ENCODE peak calls at places on chromosome 18, in five cellular contexts. I is HEK293T; O is fibroblast of villous mesenchyme; F is Karpas-422; S is activated CD4-positive, alpha-beta memory T cell treated with anti-CD3 and anti-CD28 coated beads, Interleukin-2, amount 10 ng/mL, durations not matched to agents 7 days and 5 days. K is an unnamed sample.

GRCh38 chr18:13308369-13308768 is 89.8 kb downstream of the LDLRAD4 start:
- DNase-seq in S (no peak), F (no peak), I (no peak), O (no peak), K (no peak)

GRCh38 chr18:35513181-35513932 is 15.6 kb upstream of the INO80C start:
- DNase-seq in I (peak), F (no peak), S (no peak), O (peak), K (no peak)

GRCh38 chr18:52341617-52342381 is 1.8 kb downstream of the DCC start:
- DNase-seq in S (no peak), F (no peak), I (no peak), O (no peak), K (peak)

GRCh38 chr18:65725421-65726050 is 25.3 kb upstream of the CDH7 start:
- DNase-seq in S (no peak), F (no peak), O (no peak), I (peak), K (peak)

GRCh38 chr18:49250819-49251388 is 209.5 kb downstream of the DYM start:
- DNase-seq in S (no peak), I (no peak), F (peak), O (peak), K (no peak)

GRCh38 chr18:47969851-47970250 is 39.4 kb upstream of the SMAD2 start:
- DNase-seq in I (no peak), O (peak), S (no peak), F (no peak), K (no peak)

GRCh38 chr18:37409870-37410269 is 155.7 kb downstream of the CELF4 start:
- DNase-seq in S (no peak), O (no peak), I (no peak), F (no peak), K (no peak)

GRCh38 chr18:54531402-54532065 is 59.5 kb upstream of the DYNAP start:
- DNase-seq in O (no peak), S (no peak), I (no peak), F (no peak), K (no peak)

GRCh38 chr18:26657618-26658581 is 109.5 kb upstream of the KCTD1 start:
- DNase-seq in S (no peak), O (no peak), I (no peak), F (no peak), K (no peak)

GRCh38 chr18:9771261-9771976 is 63.3 kb downstream of the RAB31 start:
- DNase-seq in F (peak), O (peak), I (peak), S (peak), K (peak)

GRCh38 chr18:22840606-22841144 is 92.5 kb upstream of the RBBP8 start:
- DNase-seq in S (no peak), I (no peak), F (no peak), O (no peak), K (no peak)

GRCh38 chr18:27844416-27844792 is 332.5 kb downstream of the CDH2 start:
- DNase-seq in F (no peak), O (peak), I (no peak), S (no peak), K (no peak)

GRCh38 chr18:46155652-46156051 is 51.5 kb downstream of the HAUS1 start:
- DNase-seq in O (peak), S (peak), F (no peak), I (no peak), K (no peak)

GRCh38 chr18:74722237-74722636 is 124.6 kb downstream of the ZNF407 start:
- DNase-seq in S (no peak), O (no peak), I (no peak), F (no peak), K (no peak)

GRCh38 chr18:64244571-64244970 is 95.7 kb upstream of the LINC00305 start:
- DNase-seq in I (no peak), S (no peak), F (no peak), O (no peak), K (no peak)

GRCh38 chr18:41371718-41372117 is 583.3 kb upstream of the PIK3C3 start:
- DNase-seq in S (no peak), F (no peak), O (no peak), I (no peak), K (no peak)

GRCh38 chr18:24227976-24228660 is 89.3 kb downstream of the CABYR start:
- DNase-seq in O (no peak), I (no peak), S (no peak), F (no peak), K (no peak)

GRCh38 chr18:51051105-51051712 is 21.2 kb downstream of the SMAD4 start:
- DNase-seq in F (peak), S (no peak), O (peak), I (peak), K (no peak)